ENCODE peak calls at places on chromosome 1, in six cellular contexts. N is sigmoid colon, I is thoracic aorta, C is HFF-Myc, X is omental fat pad, E is fibroblast of lung. A is an unnamed sample.
A peak's percentile ranks its signal among the peaks of the same experiment; 100 is the strongest.

GRCh38 chr1:38958967-38959366 is 17.3 kb upstream of the RHBDL2 start:
- DNase-seq in N (no peak), I (no peak), C (no peak), X (no peak), E (peak; percentile 78), A (no peak)

GRCh38 chr1:12556368-12556930 is 61.6 kb downstream of the DHRS3 start:
- DNase-seq in N (peak; percentile 91), I (no peak), C (no peak), X (no peak), E (peak; percentile 96), A (peak; percentile 85)

GRCh38 chr1:85374160-85374559 is 90.8 kb downstream of the DDAH1 start:
- DNase-seq in N (no peak), I (no peak), C (no peak), X (no peak), E (peak; percentile 92), A (peak; percentile 65)

GRCh38 chr1:24295547-24295946 is 23.6 kb upstream of the GRHL3 start:
- DNase-seq in N (no peak), I (no peak), C (no peak), X (no peak), E (no peak), A (no peak)

GRCh38 chr1:10082785-10083479 is 50.2 kb downstream of the UBE4B start:
- DNase-seq in N (no peak), I (no peak), C (no peak), X (no peak), E (peak; percentile 58), A (no peak)

GRCh38 chr1:220198186-220199005 is 73.9 kb downstream of the RAB3GAP2 start:
- DNase-seq in N (no peak), I (no peak), C (no peak), X (no peak), E (no peak), A (no peak)

GRCh38 chr1:167698313-167698712 is 23.5 kb upstream of the MPZL1 start:
- DNase-seq in N (no peak), I (no peak), C (no peak), X (no peak), E (no peak), A (no peak)

GRCh38 chr1:205597691-205598314 is 34.0 kb downstream of the ELK4 start:
- DNase-seq in N (peak; percentile 58), I (no peak), C (no peak), X (no peak), E (peak; percentile 21), A (no peak)

GRCh38 chr1:200296091-200296661 is 113.7 kb downstream of the ZNF281 start:
- DNase-seq in N (no peak), I (no peak), C (no peak), X (no peak), E (no peak), A (no peak)

GRCh38 chr1:111225717-111226400 is 1.7 kb upstream of the CHI3L2 start:
- DNase-seq in N (no peak), I (no peak), C (no peak), X (no peak), E (peak; percentile 61), A (no peak)

GRCh38 chr1:2472561-2473166 is 3.4 kb upstream of the PLCH2 start:
- DNase-seq in N (no peak), I (no peak), C (no peak), X (no peak), E (no peak), A (no peak)

GRCh38 chr1:110209715-110210603 is at the start of gene KCNC4:
- DNase-seq in N (peak; percentile 94), I (peak; percentile 75), C (no peak), X (peak; percentile 31), E (peak; percentile 77), A (no peak)

GRCh38 chr1:12368646-12369045 is 138.8 kb downstream of the VPS13D start:
- DNase-seq in N (no peak), I (no peak), C (no peak), X (no peak), E (no peak), A (no peak)

GRCh38 chr1:73813726-73814125 is 384.2 kb downstream of the LRRIQ3 start:
- DNase-seq in N (no peak), I (no peak), C (no peak), X (no peak), E (no peak), A (no peak)

GRCh38 chr1:92826792-92827191 is 5.0 kb upstream of the RPL5 start:
- DNase-seq in N (no peak), I (no peak), C (no peak), X (no peak), E (no peak), A (no peak)

GRCh38 chr1:53108646-53109580 is 33.5 kb downstream of the SLC1A7 start:
- DNase-seq in N (no peak), I (no peak), C (no peak), X (no peak), E (peak; percentile 76), A (no peak)

GRCh38 chr1:231519166-231519565 is 9.3 kb upstream of the TSNAX start:
- DNase-seq in N (no peak), I (no peak), C (no peak), X (no peak), E (peak; percentile 29), A (no peak)

GRCh38 chr1:23622284-23622683 is 63.0 kb upstream of the ID3 start:
- DNase-seq in N (no peak), I (no peak), C (no peak), X (no peak), E (no peak), A (no peak)

GRCh38 chr1:180598333-180598979 is 33.4 kb upstream of the XPR1 start:
- DNase-seq in N (no peak), I (no peak), C (no peak), X (no peak), E (peak; percentile 44), A (no peak)

GRCh38 chr1:101507547-101507971 is 270.7 kb downstream of the S1PR1 start:
- DNase-seq in N (no peak), I (no peak), C (no peak), X (no peak), E (no peak), A (no peak)

GRCh38 chr1:101509370-101509769 is 272.6 kb downstream of the S1PR1 start:
- DNase-seq in N (no peak), I (no peak), C (no peak), X (no peak), E (no peak), A (no peak)

GRCh38 chr1:101511501-101511900 is 274.7 kb downstream of the S1PR1 start:
- DNase-seq in N (no peak), I (no peak), C (no peak), X (no peak), E (no peak), A (no peak)

GRCh38 chr1:101506541-101507164 is 269.8 kb downstream of the S1PR1 start:
- DNase-seq in N (no peak), I (no peak), C (peak; percentile 20), X (no peak), E (peak; percentile 13), A (no peak)
- TF ChIP-seq CTCF in N (peak; percentile 58), I (peak; percentile 33), C (peak; percentile 69), X (no peak), E (peak; percentile 60), A (peak; percentile 79)

DNA sequence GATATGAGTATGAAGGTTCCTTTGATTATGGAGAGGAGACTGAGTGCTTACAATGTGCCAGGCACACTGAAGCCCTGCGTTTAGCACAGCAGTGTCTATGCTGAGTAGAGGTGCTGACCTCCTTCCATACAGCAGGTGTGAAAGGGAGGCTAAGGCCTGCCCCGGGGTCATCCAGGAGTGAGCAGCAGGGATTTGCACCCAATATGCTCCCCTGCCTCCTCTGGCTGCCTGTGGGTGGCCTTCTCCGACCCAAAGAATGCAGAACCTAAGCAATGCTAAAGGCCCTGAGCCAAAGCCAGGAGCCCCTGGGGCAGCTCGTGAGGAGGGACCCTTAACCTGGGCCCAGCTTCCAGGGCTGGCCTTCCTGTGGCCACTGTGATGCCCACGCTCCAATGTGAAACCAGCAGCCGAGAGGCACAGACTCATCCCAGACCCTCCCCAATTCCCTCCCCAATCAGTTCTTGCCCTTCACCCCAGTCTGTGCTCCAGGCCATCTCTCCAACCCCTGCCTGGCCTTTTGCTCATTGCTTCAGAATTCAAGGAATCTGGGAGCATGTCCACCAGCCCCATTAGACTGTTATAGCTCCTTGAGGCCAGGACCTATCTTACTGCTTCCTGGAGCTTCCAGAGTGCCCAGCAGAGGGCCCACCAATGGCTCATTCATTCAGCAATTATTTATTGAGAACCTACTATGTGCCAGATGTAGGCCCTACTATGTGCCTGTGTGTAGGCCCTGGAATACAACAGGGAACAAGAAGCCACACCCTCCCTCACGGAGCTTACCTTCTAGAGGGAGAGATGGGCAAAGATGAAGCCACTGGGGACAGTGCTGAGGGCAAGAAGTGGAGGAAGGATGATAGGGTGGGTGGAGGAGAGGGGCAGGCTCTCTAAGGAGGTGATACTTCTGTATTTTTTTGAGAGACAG is 53.3 kb downstream of the TAS1R2 start:
- DNase-seq in N (no peak), I (no peak), C (no peak), X (no peak), E (peak; percentile 4), A (no peak)
- TF ChIP-seq CTCF in N (no peak), I (no peak), C (no peak), X (no peak), E (no peak), A (no peak)

DNA sequence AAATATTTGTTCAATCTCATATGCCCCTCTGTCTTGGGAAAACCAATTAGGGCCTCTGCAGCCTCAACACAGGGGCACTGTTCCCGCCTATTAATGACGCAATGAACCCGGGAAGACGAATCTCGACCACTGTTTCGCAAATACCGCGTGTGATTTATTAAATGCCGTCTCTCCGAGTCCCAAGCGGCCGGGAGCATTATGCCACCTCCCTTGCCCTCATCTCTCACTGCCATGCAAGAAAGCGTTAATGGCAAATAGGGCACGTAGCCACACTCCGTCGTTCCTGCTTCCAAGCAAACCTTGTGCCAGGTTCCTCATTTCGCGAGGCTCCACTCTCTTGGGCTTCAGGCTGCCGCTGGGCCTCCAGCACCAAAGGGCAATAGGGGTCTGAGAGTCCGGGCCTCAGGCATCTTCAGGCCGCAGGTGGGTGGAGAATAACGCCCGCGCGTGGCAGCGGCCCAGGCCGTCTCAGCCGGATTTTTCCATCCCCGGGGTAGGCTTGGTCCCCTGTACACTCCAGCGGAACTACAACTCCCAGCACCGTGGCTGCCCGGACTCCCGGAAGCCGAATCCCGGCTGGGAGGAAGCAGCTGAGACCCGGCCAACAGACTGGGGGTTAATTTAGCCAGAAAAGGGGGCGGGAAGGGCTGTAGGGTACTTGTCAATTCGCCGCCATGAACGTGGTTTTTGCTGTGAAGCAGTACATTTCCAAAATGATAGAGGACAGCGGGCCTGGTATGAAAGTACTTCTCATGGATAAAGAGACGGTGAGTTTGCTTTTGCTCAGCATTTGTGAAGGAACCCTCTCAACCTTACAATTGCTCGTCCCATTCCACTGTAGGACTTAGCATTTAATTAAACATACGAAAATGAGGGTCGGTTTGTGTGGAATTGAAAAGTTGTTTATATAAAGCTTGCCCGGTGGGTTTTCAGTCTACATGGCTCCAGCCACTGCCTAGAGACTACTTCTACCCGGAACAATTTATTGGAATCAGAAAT is at the start of gene VPS45:
- DNase-seq in N (peak; percentile 96), I (peak; percentile 76), C (peak; percentile 71), X (peak; percentile 70), E (peak; percentile 93), A (peak; percentile 72)
- TF ChIP-seq CTCF in N (no peak), I (peak; percentile 19), C (peak; percentile 22), X (no peak), E (peak; percentile 0), A (peak; percentile 30)

DNA sequence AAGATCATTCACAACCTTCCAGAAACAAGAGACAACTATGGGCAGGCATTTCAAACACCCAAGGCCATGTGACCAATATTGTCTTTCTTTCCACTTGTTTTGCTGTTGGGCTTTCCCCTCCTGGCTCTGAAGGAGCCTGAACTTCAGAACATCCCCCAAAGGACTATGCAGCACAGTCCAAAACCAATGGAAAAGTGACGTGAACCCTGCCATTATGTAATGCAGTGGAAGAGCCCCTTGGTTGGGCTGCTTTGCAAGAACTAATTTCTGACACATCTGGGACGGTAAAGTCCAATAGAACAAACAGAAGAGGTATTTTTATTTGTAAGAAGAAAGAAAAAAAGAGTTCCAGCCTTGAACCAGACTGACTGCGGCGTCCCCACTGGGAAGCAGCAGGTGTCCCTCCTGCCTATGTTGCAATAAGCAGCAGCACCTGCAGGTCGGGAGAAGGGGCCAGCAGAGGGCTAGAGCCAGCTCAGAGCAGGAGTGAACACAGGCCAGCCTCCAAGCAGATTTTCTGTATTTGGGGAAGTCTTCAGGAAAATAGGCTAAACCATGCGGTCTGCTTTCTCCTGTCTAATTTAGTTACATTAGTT is 116.7 kb downstream of the CDC7 start:
- DNase-seq in N (peak; percentile 84), I (no peak), C (no peak), X (no peak), E (no peak), A (no peak)
- TF ChIP-seq CTCF in N (no peak), I (no peak), C (no peak), X (no peak), E (no peak), A (no peak)